ENCODE peak calls at places on chromosomes 16 and 17, in six cellular contexts. B is NCI-H1092; W is stimulated activated CD4-positive, alpha-beta T cell treated with anti-CD3 and anti-CD28 coated beads, Interleukin-4, amount 100 ng/mL, for 1 hour; J is ovary; G is A549; U is thoracic aorta. D is an unnamed sample.

GRCh38 chr17:17088511-17089205 is 46.4 kb downstream of the MPRIP start:
- DNase-seq in B (no peak), W (no peak), J (peak; percentile 5), G (no peak), U (no peak), D (no peak)

GRCh38 chr17:48522031-48522593 is 8.7 kb downstream of the HOXB1 start:
- DNase-seq in B (peak; percentile 83), W (no peak), J (no peak), G (peak; percentile 59), U (no peak), D (no peak)

GRCh38 chr16:28184625-28185024 is 27.1 kb downstream of the XPO6 start:
- DNase-seq in B (no peak), W (no peak), J (no peak), G (no peak), U (no peak), D (no peak)

GRCh38 chr17:81545160-81545949 is 6.8 kb downstream of the FAAP100 start:
- DNase-seq in B (no peak), W (no peak), J (no peak), G (no peak), U (no peak), D (no peak)

GRCh38 chr16:30065943-30066881 is 652 bp downstream of the ALDOA start:
- DNase-seq in B (no peak), W (peak; percentile 59), J (no peak), G (no peak), U (no peak), D (peak; percentile 71)

GRCh38 chr17:55458977-55459376 is 37.3 kb upstream of the MMD start:
- DNase-seq in B (no peak), W (peak; percentile 60), J (no peak), G (no peak), U (no peak), D (no peak)

GRCh38 chr16:28984619-28985135 is at the start of gene LAT:
- DNase-seq in B (no peak), W (peak; percentile 79), J (no peak), G (no peak), U (no peak), D (peak; percentile 73)

GRCh38 chr17:1872976-1873375 is 43.2 kb downstream of the RPA1 start:
- DNase-seq in B (no peak), W (no peak), J (no peak), G (no peak), U (no peak), D (no peak)

GRCh38 chr17:40097931-40098845 is 2.2 kb downstream of the NR1D1 start:
- DNase-seq in B (no peak), W (no peak), J (peak; percentile 68), G (no peak), U (peak; percentile 66), D (peak; percentile 66)

GRCh38 chr17:58605986-58606385 is 85.9 kb downstream of the TEX14 start:
- DNase-seq in B (no peak), W (no peak), J (no peak), G (no peak), U (no peak), D (no peak)

GRCh38 chr17:72151565-72152391 is 31.0 kb downstream of the SOX9 start:
- DNase-seq in B (no peak), W (no peak), J (no peak), G (peak; percentile 99), U (no peak), D (peak; percentile 50)

GRCh38 chr16:62149646-62150045 is 113.4 kb upstream of the CDH8 start:
- DNase-seq in B (no peak), W (no peak), J (no peak), G (no peak), U (no peak), D (no peak)

GRCh38 chr16:65618931-65619330 is 497.1 kb upstream of the CDH11 start:
- DNase-seq in B (no peak), W (no peak), J (no peak), G (no peak), U (no peak), D (no peak)

D was measured in OCI-M1.